ENCODE peak calls at places on chromosome 6, in six cellular contexts. K, W, Q, Y, A and V are unnamed samples.

GRCh38 chr6:20377623-20378265 is 23.9 kb upstream of the E2F3 start:
- DNase-seq in W (no peak), Q (no peak), K (no peak), A (no peak), Y (no peak), V (no peak)

GRCh38 chr6:170102038-170102437 is 188.8 kb downstream of the DLL1 start:
- DNase-seq in Y (no peak), A (peak; percentile 55), Q (no peak), K (peak; percentile 0), W (no peak), V (no peak)

GRCh38 chr6:45584127-45584526 is 206.4 kb upstream of the SUPT3H start:
- DNase-seq in Q (no peak), K (no peak), A (no peak), W (peak; percentile 39), Y (no peak), V (no peak)

GRCh38 chr6:83341765-83342164 is 89.1 kb downstream of the ME1 start:
- DNase-seq in K (no peak), Q (no peak), A (no peak), W (no peak), Y (no peak), V (no peak)

GRCh38 chr6:139020689-139021088 is 7.9 kb upstream of the ABRACL start:
- DNase-seq in Q (no peak), A (no peak), Y (peak; percentile 88), W (no peak), K (no peak), V (no peak)

GRCh38 chr6:107957909-107958688 is at the start of gene SEC63:
- DNase-seq in Y (peak; percentile 97), Q (peak; percentile 98), W (peak; percentile 98), A (peak; percentile 99), K (peak; percentile 97), V (peak; percentile 100)

GRCh38 chr6:150334790-150335783 is 33.7 kb upstream of the IYD start:
- DNase-seq in K (peak; percentile 51), W (peak; percentile 45), A (no peak), Y (peak; percentile 63), Q (no peak), V (no peak)

GRCh38 chr6:14661188-14661587 is 543.6 kb downstream of the CD83 start:
- DNase-seq in Q (no peak), Y (no peak), K (no peak), W (no peak), A (no peak), V (no peak)

GRCh38 chr6:93932175-93932574 is 512.8 kb upstream of the EPHA7 start:
- DNase-seq in Q (no peak), A (no peak), Y (no peak), W (no peak), K (no peak), V (no peak)

GRCh38 chr6:154579046-154579823 is 68.8 kb upstream of the CNKSR3 start:
- DNase-seq in Q (no peak), Y (no peak), A (no peak), W (no peak), K (no peak), V (no peak)

GRCh38 chr6:3200682-3201081 is 26.8 kb downstream of the TUBB2B start:
- DNase-seq in W (no peak), A (no peak), K (no peak), Y (no peak), Q (no peak), V (no peak)

GRCh38 chr6:24489881-24490280 is 503 bp upstream of the GPLD1 start:
- DNase-seq in W (no peak), A (no peak), Q (no peak), K (peak; percentile 7), Y (no peak), V (no peak)

GRCh38 chr6:150267686-150268561 is 100.9 kb upstream of the IYD start:
- DNase-seq in W (no peak), K (no peak), Q (no peak), A (no peak), Y (no peak), V (no peak)